ENCODE peak calls at places on chromosomes 11 and 22, in eight cellular contexts. I is transverse colon; O is WERI-Rb-1; R is cardiac muscle cell; J is iPS DF 6.9; S is CD8-positive, alpha-beta memory T cell; N is K562; H is adrenal gland. D is an unnamed sample.

GRCh38 chr11:45805305-45806071 is 539 bp downstream of the SLC35C1 start:
- DNase-seq in S (no peak), J (no peak), N (peak; percentile 58), R (peak; percentile 25), I (no peak), O (peak; percentile 54), H (peak; percentile 57), D (peak; percentile 94)

GRCh38 chr11:30488304-30488998 is 97.7 kb downstream of the MPPED2 start:
- DNase-seq in O (no peak), H (peak; percentile 18), I (peak; percentile 60), S (no peak), J (no peak), R (peak; percentile 36), N (no peak), D (peak; percentile 31)

GRCh38 chr11:68413591-68413999 is 47.0 kb upstream of the PPP6R3 start:
- DNase-seq in S (no peak), J (no peak), I (no peak), H (no peak), N (no peak), R (no peak), O (no peak), D (peak; percentile 75)

GRCh38 chr11:86743223-86744118 is 56.9 kb upstream of the PRSS23 start:
- DNase-seq in O (peak; percentile 62), N (peak; percentile 89), J (no peak), R (peak; percentile 8), I (peak; percentile 26), S (no peak), H (peak; percentile 92), D (peak; percentile 85)

GRCh38 chr11:45771942-45772522 is 32.9 kb upstream of the SLC35C1 start:
- DNase-seq in S (peak; percentile 71), O (peak; percentile 88), R (peak; percentile 92), J (peak; percentile 52), H (peak; percentile 89), I (peak; percentile 87), N (peak; percentile 84), D (peak; percentile 97)

GRCh38 chr11:11961399-11962028 is 46.9 kb downstream of the DKK3 start:
- DNase-seq in S (no peak), R (no peak), N (no peak), J (no peak), O (no peak), H (no peak), I (no peak), D (no peak)

GRCh38 chr22:44595841-44596341 is 97.9 kb upstream of the RTL6 start:
- DNase-seq in R (no peak), N (peak; percentile 3), H (peak; percentile 7), I (no peak), J (no peak), S (no peak), O (peak; percentile 95), D (no peak)

GRCh38 chr11:16082532-16083055 is 273.8 kb downstream of the SOX6 start:
- DNase-seq in H (no peak), N (no peak), J (no peak), R (no peak), O (no peak), I (no peak), S (no peak), D (no peak)

GRCh38 chr11:128388182-128388815 is 199.1 kb downstream of the ETS1 start:
- DNase-seq in J (no peak), S (no peak), O (no peak), I (peak; percentile 35), N (no peak), R (no peak), H (no peak), D (no peak)

GRCh38 chr22:35330258-35330861 is 30.7 kb downstream of the TOM1 start:
- DNase-seq in I (peak; percentile 80), R (no peak), H (peak; percentile 96), N (no peak), O (no peak), S (no peak), J (no peak), D (peak; percentile 95)

GRCh38 chr11:107665016-107665415 is 46.8 kb downstream of the SLN start:
- DNase-seq in N (no peak), S (no peak), R (no peak), H (no peak), I (no peak), O (no peak), J (no peak), D (no peak)

GRCh38 chr11:69320756-69321741 is 27.1 kb downstream of the MYEOV start:
- DNase-seq in R (no peak), H (no peak), J (no peak), O (no peak), S (no peak), I (no peak), N (no peak), D (peak; percentile 80)

GRCh38 chr22:39148727-39149535 is 3.5 kb downstream of the CBX7 start:
- DNase-seq in J (no peak), I (peak; percentile 72), S (peak; percentile 79), H (no peak), O (no peak), N (no peak), R (no peak), D (peak; percentile 85)

GRCh38 chr11:122709042-122709760 is 53.7 kb downstream of the UBASH3B start:
- DNase-seq in J (no peak), I (no peak), O (no peak), H (no peak), R (no peak), N (no peak), S (no peak), D (peak; percentile 89)

GRCh38 chr22:49351761-49352221 is 475.9 kb downstream of the BRD1 start:
- DNase-seq in R (no peak), I (no peak), J (no peak), N (no peak), H (no peak), S (no peak), O (no peak), D (no peak)
- H3K27me3 ChIP-seq in R (no peaks in the 10 kb centered on the region), I (peaks cover 37% of the 10 kb centered on the region), J (no peaks in the 10 kb centered on the region), N (peaks cover 77% of the 10 kb centered on the region), H (no peaks in the 10 kb centered on the region), S (no peaks in the 10 kb centered on the region), O (no peaks in the 10 kb centered on the region), D (no peaks in the 10 kb centered on the region)

GRCh38 chr11:114125959-114126358 is 66.4 kb downstream of the ZBTB16 start:
- DNase-seq in J (no peak), H (no peak), S (no peak), O (no peak), N (no peak), R (no peak), I (no peak), D (no peak)

GRCh38 chr11:114122668-114123067 is 63.2 kb downstream of the ZBTB16 start:
- DNase-seq in R (no peak), N (no peak), O (no peak), H (no peak), J (no peak), S (no peak), I (no peak), D (no peak)

GRCh38 chr11:114125531-114125930 is 66.0 kb downstream of the ZBTB16 start:
- DNase-seq in R (no peak), N (no peak), J (no peak), O (no peak), S (no peak), I (no peak), H (no peak), D (no peak)

GRCh38 chr11:114123692-114124330 is 64.3 kb downstream of the ZBTB16 start:
- DNase-seq in R (no peak), O (no peak), J (no peak), I (no peak), N (no peak), H (no peak), S (no peak), D (no peak)

DNA sequence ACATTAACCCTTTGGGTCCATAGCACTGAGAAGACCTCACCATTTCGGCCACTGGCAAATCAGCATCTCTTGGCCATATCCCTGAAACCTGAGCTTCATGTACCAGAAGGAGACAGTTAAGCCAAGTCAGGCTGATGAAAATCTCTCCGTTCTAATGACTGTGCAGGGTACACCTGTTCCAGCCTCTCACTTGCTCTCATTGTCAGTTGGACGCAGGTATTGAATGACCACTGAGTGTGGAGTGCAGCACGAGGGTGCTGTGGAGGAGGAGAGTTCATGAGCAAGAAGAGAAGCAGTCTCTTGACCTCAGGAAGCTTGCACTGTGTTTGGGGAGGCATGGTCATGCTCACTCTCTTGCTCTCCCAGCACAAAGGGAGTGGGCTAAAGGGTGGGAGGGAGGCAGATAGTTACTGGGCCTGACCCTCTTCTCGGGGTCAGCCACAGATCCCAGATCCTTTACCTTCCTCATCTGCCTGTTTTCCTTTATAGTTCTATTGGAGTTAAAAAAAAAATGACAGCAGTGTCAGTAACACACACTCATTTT is 65.2 kb downstream of the ZBTB16 start:
- DNase-seq in J (no peak), R (no peak), I (no peak), N (no peak), S (no peak), O (no peak), H (no peak), D (no peak)
- H3K27me3 ChIP-seq in J (no peaks in the 10 kb centered on the region), R (peaks cover 2% of the 10 kb centered on the region), I (no peaks in the 10 kb centered on the region), N (peaks cover 78% of the 10 kb centered on the region), S (no peaks in the 10 kb centered on the region), O (no peaks in the 10 kb centered on the region), H (no peaks in the 10 kb centered on the region), D (peaks cover 61% of the 10 kb centered on the region)

DNA sequence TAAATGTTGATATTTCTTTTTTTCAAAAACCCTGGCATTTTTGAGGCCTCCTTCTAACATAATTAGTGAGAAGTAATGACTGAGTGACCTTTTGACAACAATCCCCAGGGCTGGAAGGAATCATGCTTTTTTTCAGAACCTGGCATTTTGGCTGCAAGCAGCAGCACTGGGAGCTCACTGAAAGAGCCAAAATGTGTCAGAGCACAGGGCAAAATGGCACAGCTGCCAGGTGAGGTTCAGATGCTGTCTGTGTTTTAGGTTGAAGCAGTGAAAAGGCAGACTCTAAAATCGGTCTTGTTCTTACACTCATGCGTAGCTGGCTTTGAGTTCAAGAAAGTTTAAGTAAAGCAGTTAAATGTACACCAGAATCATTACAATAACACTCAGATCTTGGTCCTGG is 1063.8 kb downstream of the DLG2 start:
- DNase-seq in I (no peak), O (no peak), S (no peak), N (no peak), J (no peak), H (no peak), R (no peak), D (no peak)
- H3K27me3 ChIP-seq in I (no peaks in the 10 kb centered on the region), O (no peaks in the 10 kb centered on the region), S (no peaks in the 10 kb centered on the region), N (no peaks in the 10 kb centered on the region), J (no peaks in the 10 kb centered on the region), H (no peaks in the 10 kb centered on the region), R (no peaks in the 10 kb centered on the region), D (no peaks in the 10 kb centered on the region)

GRCh38 chr11:17714356-17714854 is 5.0 kb upstream of the MYOD1 start:
- DNase-seq in S (no peak), I (no peak), H (no peak), R (no peak), O (peak; percentile 68), J (no peak), N (no peak), D (peak; percentile 27)
- H3K27me3 ChIP-seq in S (no peaks in the 10 kb centered on the region), I (peaks cover 79% of the 10 kb centered on the region), H (peaks cover 26% of the 10 kb centered on the region), R (peaks cover 98% of the 10 kb centered on the region), O (no peaks in the 10 kb centered on the region), J (peaks cover 33% of the 10 kb centered on the region), N (peaks cover 44% of the 10 kb centered on the region), D (peaks cover 66% of the 10 kb centered on the region)

GRCh38 chr11:79047356-79047755 is 393.5 kb downstream of the TENM4 start:
- DNase-seq in I (no peak), H (no peak), N (no peak), R (no peak), S (no peak), J (no peak), O (peak; percentile 26), D (no peak)
- H3K27me3 ChIP-seq in I (no peaks in the 10 kb centered on the region), H (no peaks in the 10 kb centered on the region), N (peaks cover 3% of the 10 kb centered on the region), R (no peaks in the 10 kb centered on the region), S (no peaks in the 10 kb centered on the region), J (no peaks in the 10 kb centered on the region), O (no peaks in the 10 kb centered on the region), D (no peaks in the 10 kb centered on the region)